ENCODE peak calls at places on chromosomes 13 and 19, in ten cellular contexts. D is AG04450, I is MCF 10A, W is type B pancreatic cell, A is heart right ventricle, B is lower lobe of right lung, Y is sigmoid colon, J is kidney epithelial cell, C is left lung, F is RWPE1. S is an unnamed sample.

GRCh38 chr13:29482504-29482903 is 113.0 kb downstream of the SLC7A1 start:
- DNase-seq in F (no peak), A (no peak), I (no peak), B (no peak), J (no peak), Y (no peak), C (no peak), D (no peak), W (no peak), S (no peak)

GRCh38 chr19:42440357-42441046 is 2.2 kb downstream of the CXCL17 start:
- DNase-seq in J (no peak), F (peak; percentile 55), B (peak; percentile 89), C (peak; percentile 95), A (peak; percentile 83), Y (peak; percentile 80), W (peak; percentile 78), I (peak; percentile 78), D (peak; percentile 26), S (no peak)

GRCh38 chr13:32734511-32734910 is 148.3 kb downstream of the PDS5B start:
- DNase-seq in I (peak; percentile 62), F (peak; percentile 52), C (no peak), Y (no peak), A (no peak), B (no peak), W (no peak), D (peak; percentile 20), J (no peak), S (peak; percentile 82)

GRCh38 chr19:32252333-32252669 is 93.1 kb upstream of the ZNF507 start:
- DNase-seq in B (no peak), Y (no peak), F (no peak), D (no peak), J (no peak), C (no peak), W (no peak), A (no peak), I (no peak), S (no peak)

GRCh38 chr13:47112205-47112896 is 215.5 kb upstream of the HTR2A start:
- DNase-seq in D (no peak), B (no peak), C (no peak), J (no peak), F (peak; percentile 30), W (no peak), I (peak; percentile 8), A (no peak), Y (no peak), S (no peak)

GRCh38 chr13:28584873-28585317 is 74.0 kb upstream of the POMP start:
- DNase-seq in I (no peak), W (no peak), A (no peak), J (peak; percentile 10), C (no peak), D (peak; percentile 13), Y (no peak), F (no peak), B (no peak), S (no peak)

GRCh38 chr19:47848871-47849473 is 10.1 kb upstream of the TPRX2 start:
- DNase-seq in J (no peak), D (no peak), B (peak; percentile 54), A (peak; percentile 19), I (peak; percentile 22), W (no peak), C (no peak), Y (no peak), F (no peak), S (no peak)

GRCh38 chr19:46480409-46480808 is 9.0 kb upstream of the PNMA8A start:
- DNase-seq in J (no peak), A (no peak), D (peak; percentile 70), B (no peak), I (no peak), F (no peak), Y (peak; percentile 83), C (no peak), W (no peak), S (no peak)

GRCh38 chr13:30934381-30934780 is 1.9 kb downstream of the TEX26 start:
- DNase-seq in F (no peak), D (no peak), W (no peak), C (no peak), A (no peak), J (no peak), I (no peak), B (no peak), Y (no peak), S (no peak)

GRCh38 chr19:19109601-19110000 is 28.7 kb downstream of the TMEM161A start:
- DNase-seq in C (no peak), Y (no peak), F (no peak), B (no peak), I (no peak), D (peak; percentile 7), A (no peak), J (no peak), W (no peak), S (no peak)

GRCh38 chr19:55255618-55256423 is 3.0 kb downstream of the PPP6R1 start:
- DNase-seq in I (peak; percentile 20), Y (no peak), J (no peak), W (no peak), A (no peak), D (no peak), B (no peak), F (no peak), C (peak; percentile 77), S (peak; percentile 40)

GRCh38 chr19:10113964-10114650 is 2.6 kb downstream of the P2RY11 start:
- DNase-seq in Y (no peak), B (no peak), C (peak; percentile 80), D (no peak), I (no peak), F (no peak), W (no peak), J (no peak), A (no peak), S (no peak)

GRCh38 chr19:28917661-28918060 is 295.3 kb downstream of the UQCRFS1 start:
- DNase-seq in A (no peak), W (no peak), F (no peak), B (no peak), I (no peak), Y (no peak), C (no peak), D (no peak), J (no peak), S (no peak)

GRCh38 chr19:39133431-39134270 is 8.1 kb downstream of the PAK4 start:
- DNase-seq in C (peak; percentile 83), W (peak; percentile 65), B (no peak), F (no peak), Y (no peak), J (no peak), I (no peak), D (no peak), A (no peak), S (no peak)

DNA sequence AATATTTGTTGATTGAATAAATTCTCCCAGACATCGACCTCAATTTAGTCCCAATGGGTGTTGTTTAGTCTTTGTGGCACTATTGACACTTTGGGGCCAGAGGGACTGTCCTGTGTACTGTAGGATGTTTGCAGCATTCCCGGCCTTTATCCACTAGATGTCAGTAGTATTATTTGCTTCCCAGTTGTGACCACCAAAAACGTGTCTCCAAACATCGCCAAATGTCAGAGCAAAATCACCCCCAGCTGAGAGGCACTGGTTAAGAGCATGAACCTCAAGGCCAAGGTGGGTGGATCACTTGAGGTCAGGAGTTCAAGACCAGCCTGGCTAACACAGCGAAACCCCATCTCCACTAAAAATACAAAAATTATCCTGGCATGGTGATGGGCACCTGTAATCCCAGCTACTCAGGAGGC is 15.4 kb downstream of the NLRP12 start:
- DNase-seq in D (no peak), A (no peak), W (no peak), F (peak; percentile 14), J (no peak), C (no peak), Y (no peak), B (no peak), I (peak; percentile 41), S (no peak)
- TF ChIP-seq CTCF in D (peak; percentile 67), A (peak; percentile 53), W (peak; percentile 68), F (peak; percentile 62), J (peak; percentile 48), C (peak; percentile 46), Y (no peak), B (peak; percentile 41), I (peak; percentile 24), S (peak; percentile 58)

GRCh38 chr13:90415902-90416301 is 931.6 kb upstream of the MIR17HG start:
- DNase-seq in W (no peak), F (no peak), J (no peak), I (no peak), Y (no peak), C (no peak), A (no peak), D (no peak), B (no peak), S (no peak)

GRCh38 chr13:90416938-90417337 is 930.5 kb upstream of the MIR17HG start:
- DNase-seq in J (no peak), A (no peak), W (no peak), B (no peak), I (no peak), C (no peak), D (no peak), Y (no peak), F (no peak), S (no peak)

GRCh38 chr13:90416519-90416918 is 931.0 kb upstream of the MIR17HG start:
- DNase-seq in A (no peak), I (peak; percentile 13), W (no peak), F (no peak), J (peak; percentile 14), C (no peak), Y (no peak), D (no peak), B (no peak), S (no peak)

GRCh38 chr13:90414691-90415596 is 932.5 kb upstream of the MIR17HG start:
- DNase-seq in A (no peak), F (peak; percentile 70), D (peak; percentile 37), I (peak; percentile 72), Y (no peak), J (peak; percentile 26), W (no peak), C (no peak), B (no peak), S (peak; percentile 77)

DNA sequence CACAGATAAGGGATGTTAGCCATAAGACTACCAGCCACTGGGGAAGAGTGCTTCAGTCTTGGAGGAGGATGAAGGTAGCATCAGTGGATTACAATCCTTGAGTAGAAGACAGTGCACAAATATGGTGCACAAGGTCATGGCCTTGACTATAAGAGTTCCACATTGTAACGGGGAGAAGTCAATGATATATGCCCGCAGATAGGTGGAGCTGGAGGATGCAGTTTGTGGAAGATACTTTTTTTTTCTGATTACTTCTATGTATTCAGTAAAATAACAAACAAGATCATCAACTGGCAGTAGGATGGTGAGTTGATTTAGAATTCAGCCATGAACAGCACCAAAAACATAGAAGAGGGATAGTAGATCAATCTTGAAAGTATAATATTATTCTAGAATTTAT is 926.8 kb upstream of the MIR17HG start:
- DNase-seq in J (no peak), C (no peak), Y (no peak), F (no peak), B (no peak), D (no peak), A (no peak), W (no peak), I (no peak), S (no peak)
- TF ChIP-seq CTCF in J (peak; percentile 8), C (no peak), Y (no peak), F (no peak), B (no peak), D (peak; percentile 27), A (no peak), W (no peak), I (no peak), S (peak; percentile 38)

GRCh38 chr19:37329686-37330085 is 41.2 kb upstream of the ZNF527 start:
- DNase-seq in J (no peak), C (no peak), F (peak; percentile 5), I (peak; percentile 20), D (no peak), W (no peak), Y (no peak), B (no peak), A (no peak), S (no peak)
- TF ChIP-seq CTCF in J (no peak), C (no peak), F (peak; percentile 22), I (peak; percentile 26), D (peak; percentile 9), W (peak; percentile 54), Y (no peak), B (no peak), A (peak; percentile 7), S (peak; percentile 50)

GRCh38 chr13:26872444-26873173 is 112.0 kb upstream of the GPR12 start:
- DNase-seq in Y (no peak), J (no peak), B (peak; percentile 53), I (peak; percentile 54), F (peak; percentile 42), A (peak; percentile 60), C (no peak), W (no peak), D (no peak), S (no peak)
- TF ChIP-seq CTCF in Y (peak; percentile 27), J (peak; percentile 71), B (peak; percentile 60), I (peak; percentile 79), F (peak; percentile 61), A (peak; percentile 77), C (peak; percentile 52), W (peak; percentile 88), D (peak; percentile 69), S (peak; percentile 58)